ENCODE peak calls at places on chromosomes 11 and 22, in eight cellular contexts. E is AG08396; V is HFFc6; S is effector memory CD4-positive, alpha-beta T cell; Z is H7; I is B cell; D is fibroblast of lung; K is NCI-H460. P is an unnamed sample.

GRCh38 chr11:65386307-65387081 is at the start of gene FRMD8:
- DNase-seq in K (peak; percentile 60), I (peak; percentile 95), D (peak; percentile 73), Z (peak; percentile 99), E (peak; percentile 97), S (peak; percentile 87), V (peak; percentile 64), P (peak; percentile 89)

GRCh38 chr11:73047773-73048371 is 94.2 kb downstream of the FCHSD2 start:
- DNase-seq in V (no peak), D (no peak), S (no peak), I (peak; percentile 58), Z (no peak), K (no peak), E (no peak), P (no peak)

GRCh38 chr11:61963282-61964057 is 4.0 kb downstream of the FTH1 start:
- DNase-seq in S (no peak), E (no peak), K (no peak), Z (no peak), V (peak; percentile 48), D (peak; percentile 77), I (peak; percentile 77), P (peak; percentile 73)

GRCh38 chr22:19656541-19657251 is 57.6 kb upstream of the SEPTIN5 start:
- DNase-seq in S (no peak), V (no peak), I (no peak), K (no peak), E (no peak), D (no peak), Z (no peak), P (no peak)

GRCh38 chr11:47204633-47204989 is 10.2 kb upstream of the DDB2 start:
- DNase-seq in V (peak; percentile 75), S (no peak), D (peak; percentile 72), Z (peak; percentile 69), E (no peak), K (no peak), I (no peak), P (no peak)

GRCh38 chr11:1520987-1521349 is 34.4 kb upstream of the MOB2 start:
- DNase-seq in E (no peak), K (no peak), I (peak; percentile 54), Z (peak; percentile 48), V (no peak), D (no peak), S (no peak), P (no peak)

GRCh38 chr11:117780456-117780855 is 16.6 kb downstream of the DSCAML1 start:
- DNase-seq in E (no peak), K (no peak), S (no peak), V (no peak), Z (peak; percentile 46), D (no peak), I (no peak), P (no peak)

GRCh38 chr11:68340784-68341556 is 28.6 kb downstream of the LRP5 start:
- DNase-seq in K (no peak), I (no peak), V (no peak), Z (no peak), S (no peak), D (no peak), E (no peak), P (no peak)

GRCh38 chr11:82682003-82682751 is 51.5 kb downstream of the FAM181B start:
- DNase-seq in V (peak; percentile 78), I (peak; percentile 57), K (peak; percentile 72), D (peak; percentile 84), Z (no peak), S (no peak), E (peak; percentile 57), P (peak; percentile 62)

GRCh38 chr11:17300372-17300771 is 23.8 kb downstream of the NUCB2 start:
- DNase-seq in I (no peak), Z (no peak), D (no peak), K (no peak), S (no peak), E (no peak), V (no peak), P (no peak)

GRCh38 chr11:60916669-60917206 is 2.8 kb downstream of the TMEM109 start:
- DNase-seq in V (no peak), E (no peak), S (no peak), D (no peak), Z (no peak), I (no peak), K (no peak), P (no peak)

GRCh38 chr11:56782167-56782847 is 33.8 kb upstream of the OR9G4 start:
- DNase-seq in K (no peak), D (no peak), S (no peak), V (no peak), E (no peak), Z (no peak), I (no peak), P (no peak)

GRCh38 chr11:101929516-101929915 is 13.2 kb upstream of the ANGPTL5 start:
- DNase-seq in D (no peak), Z (no peak), E (no peak), S (no peak), V (no peak), I (no peak), K (no peak), P (no peak)

GRCh38 chr11:73748300-73748699 is 12.6 kb downstream of the RAB6A start:
- DNase-seq in S (no peak), Z (no peak), D (no peak), V (no peak), I (no peak), K (no peak), E (no peak), P (no peak)

GRCh38 chr11:117882539-117882938 is 6.1 kb upstream of the FXYD6 start:
- DNase-seq in I (no peak), S (no peak), V (no peak), E (no peak), Z (no peak), K (no peak), D (no peak), P (no peak)

GRCh38 chr22:44758354-44758969 is 6.1 kb downstream of the ARHGAP8 start:
- DNase-seq in D (peak; percentile 42), I (no peak), Z (no peak), K (no peak), E (no peak), S (no peak), V (peak; percentile 44), P (peak; percentile 34)

GRCh38 chr11:107991868-107992414 is 16.8 kb upstream of the CUL5 start:
- DNase-seq in S (no peak), Z (peak; percentile 22), K (no peak), I (no peak), E (no peak), V (no peak), D (no peak), P (no peak)

GRCh38 chr11:980438-981365 is 55.0 kb downstream of the AP2A2 start:
- DNase-seq in I (no peak), V (no peak), S (no peak), D (peak; percentile 15), K (no peak), E (no peak), Z (no peak), P (no peak)

GRCh38 chr11:3904228-3904627 is 48.8 kb downstream of the STIM1 start:
- DNase-seq in I (no peak), Z (no peak), D (no peak), E (no peak), S (no peak), K (peak; percentile 6), V (no peak), P (peak; percentile 38)

GRCh38 chr22:41504397-41504796 is 35.5 kb downstream of the ACO2 start:
- DNase-seq in E (no peak), D (no peak), Z (no peak), S (no peak), I (no peak), K (peak; percentile 17), V (no peak), P (no peak)

GRCh38 chr11:48111941-48112340 is 104.7 kb upstream of the OR4B1 start:
- DNase-seq in E (no peak), K (no peak), Z (no peak), S (no peak), V (no peak), D (no peak), I (no peak), P (no peak)

GRCh38 chr11:23644443-23644842 is 784.2 kb upstream of the CCDC179 start:
- DNase-seq in D (no peak), E (no peak), Z (no peak), S (no peak), V (no peak), K (no peak), I (no peak), P (no peak)

GRCh38 chr11:65454696-65455456 is 32.3 kb downstream of the NEAT1 start:
- DNase-seq in E (peak; percentile 95), D (peak; percentile 85), Z (peak; percentile 99), I (peak; percentile 92), K (peak; percentile 82), V (peak; percentile 53), S (peak; percentile 73), P (peak; percentile 87)

GRCh38 chr11:46345881-46346484 is 1.3 kb upstream of the DGKZ start:
- DNase-seq in K (no peak), E (no peak), Z (no peak), I (peak; percentile 25), D (no peak), S (no peak), V (no peak), P (no peak)

GRCh38 chr11:79437274-79437980 is 3.4 kb downstream of the TENM4 start:
- DNase-seq in S (no peak), D (peak; percentile 66), E (peak; percentile 86), K (peak; percentile 9), Z (peak; percentile 92), I (peak; percentile 22), V (peak; percentile 46), P (no peak)

GRCh38 chr11:66371627-66372415 is at the start of gene SLC29A2:
- DNase-seq in K (no peak), V (no peak), I (peak; percentile 81), S (peak; percentile 51), D (no peak), E (peak; percentile 33), Z (peak; percentile 99), P (peak; percentile 88)

GRCh38 chr22:27438271-27438980 is 363.1 kb downstream of the MN1 start:
- DNase-seq in D (peak; percentile 36), V (no peak), E (peak; percentile 27), I (no peak), S (no peak), Z (peak; percentile 61), K (no peak), P (no peak)

GRCh38 chr22:21448627-21449416 is 18.4 kb upstream of the TMEM191C start:
- DNase-seq in E (no peak), Z (no peak), I (no peak), V (no peak), D (no peak), K (no peak), S (no peak), P (no peak)

GRCh38 chr11:134818531-134818930 is 406.5 kb upstream of the B3GAT1 start:
- DNase-seq in Z (no peak), D (no peak), E (no peak), S (no peak), I (no peak), V (no peak), K (no peak), P (peak; percentile 52)

GRCh38 chr11:63961608-63962412 is 12.6 kb upstream of the COX8A start:
- DNase-seq in E (peak; percentile 77), I (no peak), D (peak; percentile 78), K (no peak), S (no peak), V (peak; percentile 13), Z (peak; percentile 85), P (no peak)

GRCh38 chr11:72613977-72614376 is 60.2 kb downstream of the PDE2A start:
- DNase-seq in K (no peak), Z (no peak), D (no peak), E (no peak), V (no peak), S (no peak), I (peak; percentile 87), P (no peak)

GRCh38 chr11:88414981-88415391 is 77.5 kb upstream of the CTSC start:
- DNase-seq in E (no peak), S (no peak), I (no peak), Z (no peak), D (no peak), V (peak; percentile 51), K (no peak), P (no peak)

GRCh38 chr22:44497904-44498242 is at the start of gene RTL6:
- DNase-seq in E (no peak), I (no peak), V (no peak), S (no peak), D (no peak), K (no peak), Z (no peak), P (no peak)

GRCh38 chr11:134391170-134391569 is 20.9 kb downstream of the B3GAT1 start:
- DNase-seq in Z (peak; percentile 81), E (no peak), D (no peak), K (no peak), V (no peak), S (no peak), I (no peak), P (no peak)

P was measured in LoVo.